ENCODE peak calls at places on chromosomes 13 and 19, in seven cellular contexts. O, I, F, M, P, E and C are unnamed samples.

GRCh38 chr19:41882568-41883462 is at the start of gene ARHGEF1:
- DNase-seq in O (no peak), I (peak), F (no peak), M (peak), P (peak), E (no peak), C (peak)

GRCh38 chr13:53920916-53921315 is 892.3 kb downstream of the OLFM4 start:
- DNase-seq in O (no peak), I (no peak), F (no peak), M (peak), P (no peak), E (no peak), C (no peak)

GRCh38 chr13:51479199-51479523 is 26.3 kb upstream of the INTS6 start:
- DNase-seq in O (peak), I (no peak), F (no peak), M (no peak), P (no peak), E (no peak), C (no peak)

GRCh38 chr19:29881386-29881785 is 60.7 kb upstream of the URI1 start:
- DNase-seq in O (peak), I (no peak), F (no peak), M (no peak), P (no peak), E (no peak), C (peak)

GRCh38 chr19:57099199-57099661 is 20.6 kb upstream of the USP29 start:
- DNase-seq in O (peak), I (peak), F (peak), M (peak), P (peak), E (no peak), C (peak)

GRCh38 chr13:91506759-91507158 is 108.3 kb downstream of the GPC5 start:
- DNase-seq in O (no peak), I (no peak), F (no peak), M (no peak), P (no peak), E (no peak), C (no peak)

GRCh38 chr19:57648336-57649003 is 15.5 kb downstream of the ZNF211 start:
- DNase-seq in O (no peak), I (no peak), F (no peak), M (no peak), P (peak), E (no peak), C (no peak)

GRCh38 chr13:39789451-39789850 is 134.0 kb downstream of the COG6 start:
- DNase-seq in O (no peak), I (no peak), F (no peak), M (no peak), P (no peak), E (no peak), C (no peak)

GRCh38 chr13:48648446-48648845 is 5.3 kb upstream of the CYSLTR2 start:
- DNase-seq in O (no peak), I (no peak), F (no peak), M (no peak), P (no peak), E (no peak), C (no peak)

GRCh38 chr13:77022341-77022740 is 4.6 kb downstream of the FBXL3 start:
- DNase-seq in O (peak), I (no peak), F (no peak), M (no peak), P (peak), E (no peak), C (no peak)

GRCh38 chr19:623175-623916 is 10.0 kb downstream of the POLRMT start:
- DNase-seq in O (no peak), I (no peak), F (no peak), M (no peak), P (no peak), E (no peak), C (no peak)

GRCh38 chr13:82634946-82635345 is 1247.3 kb downstream of the SLITRK1 start:
- DNase-seq in O (peak), I (no peak), F (no peak), M (no peak), P (no peak), E (no peak), C (no peak)

GRCh38 chr13:97366172-97366688 is 67.7 kb upstream of the RAP2A start:
- DNase-seq in O (no peak), I (no peak), F (peak), M (no peak), P (no peak), E (no peak), C (no peak)

GRCh38 chr13:60211548-60211947 is 47.8 kb upstream of the DIAPH3 start:
- DNase-seq in O (no peak), I (no peak), F (no peak), M (no peak), P (no peak), E (no peak), C (no peak)

GRCh38 chr13:30859326-30859725 is 46.7 kb upstream of the MEDAG start:
- DNase-seq in O (no peak), I (no peak), F (no peak), M (peak), P (no peak), E (no peak), C (no peak)

GRCh38 chr19:2246801-2247361 is 2.2 kb upstream of the AMH start:
- DNase-seq in O (peak), I (peak), F (peak), M (no peak), P (no peak), E (no peak), C (peak)

GRCh38 chr13:76597868-76598267 is 288.3 kb downstream of the KCTD12 start:
- DNase-seq in O (no peak), I (no peak), F (no peak), M (no peak), P (no peak), E (no peak), C (no peak)

GRCh38 chr13:77136902-77137420 is 110.0 kb upstream of the FBXL3 start:
- DNase-seq in O (peak), I (no peak), F (no peak), M (no peak), P (no peak), E (no peak), C (no peak)

GRCh38 chr13:33228645-33229445 is 56.7 kb downstream of the STARD13 start:
- DNase-seq in O (peak), I (no peak), F (peak), M (no peak), P (peak), E (no peak), C (no peak)

GRCh38 chr13:44432595-44432994 is 59.0 kb downstream of the SERP2 start:
- DNase-seq in O (peak), I (no peak), F (peak), M (no peak), P (no peak), E (no peak), C (no peak)
- TF ChIP-seq POLR2A in O (peak), I (no peak), F (peak), M (no peak), P (no peak), E (no peak), C (no peak)

GRCh38 chr19:20077791-20078463 is at the start of gene ZNF90:
- DNase-seq in O (peak), I (peak), F (peak), M (peak), P (peak), E (peak), C (peak)
- TF ChIP-seq POLR2A in O (no peak), I (no peak), F (no peak), M (no peak), P (peak), E (no peak), C (no peak)

GRCh38 chr19:38197937-38198704 is 25.9 kb downstream of the DPF1 start:
- DNase-seq in O (no peak), I (no peak), F (no peak), M (no peak), P (no peak), E (no peak), C (no peak)

GRCh38 chr19:38195237-38195636 is 28.8 kb downstream of the DPF1 start:
- DNase-seq in O (no peak), I (no peak), F (no peak), M (no peak), P (no peak), E (no peak), C (no peak)

GRCh38 chr19:38194061-38194701 is 29.8 kb downstream of the DPF1 start:
- DNase-seq in O (no peak), I (no peak), F (peak), M (no peak), P (no peak), E (no peak), C (no peak)

GRCh38 chr19:38196948-38197656 is 26.9 kb downstream of the DPF1 start:
- DNase-seq in O (no peak), I (no peak), F (no peak), M (no peak), P (no peak), E (no peak), C (no peak)

GRCh38 chr19:38196245-38196837 is 27.7 kb downstream of the DPF1 start:
- DNase-seq in O (no peak), I (no peak), F (no peak), M (no peak), P (no peak), E (no peak), C (no peak)
- TF ChIP-seq POLR2A in O (no peak), I (no peak), F (no peak), M (no peak), P (no peak), E (no peak), C (no peak)

GRCh38 chr13:106349080-106349841 is 186.2 kb downstream of the EFNB2 start:
- DNase-seq in O (peak), I (no peak), F (no peak), M (peak), P (peak), E (no peak), C (peak)
- TF ChIP-seq POLR2A in O (no peak), I (no peak), F (no peak), M (no peak), P (no peak), E (no peak), C (no peak)

GRCh38 chr19:12293771-12294307 is 844 bp downstream of the ZNF44 start:
- DNase-seq in O (peak), I (peak), F (peak), M (peak), P (peak), E (peak), C (peak)
- TF ChIP-seq POLR2A in O (no peak), I (no peak), F (no peak), M (no peak), P (peak), E (no peak), C (no peak)